ENCODE peak calls at places on chromosomes 5 and 9, in six cellular contexts. J, I, B, D, C and E are unnamed samples.

GRCh38 chr5:129245489-129245888 is 150.9 kb downstream of the ISOC1 start:
- DNase-seq in B (no peak), J (no peak), C (peak; percentile 27), I (no peak), D (no peak), E (no peak)

GRCh38 chr5:81350507-81350906 is 43.4 kb downstream of the ACOT12 start:
- DNase-seq in J (no peak), D (no peak), B (no peak), I (no peak), C (no peak), E (no peak)

GRCh38 chr9:92882276-92882675 is 4.4 kb upstream of the ZNF484 start:
- DNase-seq in D (no peak), I (no peak), J (no peak), B (peak; percentile 63), C (no peak), E (peak; percentile 66)

GRCh38 chr9:129143461-129143927 is 32.3 kb downstream of the PTPA start:
- DNase-seq in D (no peak), B (no peak), I (peak; percentile 94), C (no peak), J (peak; percentile 84), E (peak; percentile 89)

GRCh38 chr9:82553654-82554366 is 509.1 kb downstream of the RASEF start:
- DNase-seq in C (no peak), B (no peak), D (no peak), J (peak; percentile 5), I (peak; percentile 30), E (no peak)

GRCh38 chr9:104746798-104747197 is 685 bp upstream of the NIPSNAP3A start:
- DNase-seq in C (no peak), I (no peak), D (no peak), J (no peak), B (no peak), E (no peak)

GRCh38 chr5:175797521-175798038 is 73.8 kb upstream of the CPLX2 start:
- DNase-seq in B (peak; percentile 70), C (no peak), D (peak; percentile 30), I (no peak), J (no peak), E (peak; percentile 74)

GRCh38 chr9:108521063-108521462 is 334.7 kb downstream of the ACTL7B start:
- DNase-seq in C (no peak), B (no peak), I (peak; percentile 54), D (no peak), J (peak; percentile 72), E (no peak)

GRCh38 chr5:180172447-180173197 is 36.4 kb downstream of the RASGEF1C start:
- DNase-seq in B (no peak), I (no peak), C (no peak), J (no peak), D (no peak), E (no peak)

GRCh38 chr5:73902327-73903051 is 276.5 kb downstream of the ARHGEF28 start:
- DNase-seq in C (peak; percentile 31), D (peak; percentile 54), I (peak; percentile 72), J (peak; percentile 77), B (no peak), E (no peak)

GRCh38 chr5:91058575-91058974 is 324.5 kb downstream of the ARRDC3 start:
- DNase-seq in J (no peak), I (no peak), C (peak; percentile 86), D (no peak), B (no peak), E (no peak)

GRCh38 chr9:112421771-112422222 is 41.9 kb downstream of the HSDL2 start:
- DNase-seq in D (no peak), C (no peak), J (peak; percentile 48), B (no peak), I (peak; percentile 22), E (no peak)

GRCh38 chr5:132822650-132823480 is 7.6 kb downstream of the SHROOM1 start:
- DNase-seq in I (peak; percentile 44), J (no peak), B (peak; percentile 86), D (no peak), C (no peak), E (peak; percentile 92)

GRCh38 chr5:120396186-120396585 is 67.9 kb upstream of the PRR16 start:
- DNase-seq in J (peak; percentile 74), D (no peak), B (no peak), C (no peak), I (peak; percentile 63), E (no peak)

GRCh38 chr5:72246239-72246580 is 73.8 kb downstream of the MRPS27 start:
- DNase-seq in J (no peak), D (no peak), I (peak; percentile 50), B (no peak), C (no peak), E (no peak)

GRCh38 chr9:134639994-134640393 is 1.6 kb upstream of the COL5A1 start:
- DNase-seq in I (no peak), C (no peak), J (no peak), D (no peak), B (no peak), E (no peak)

GRCh38 chr9:2816476-2817141 is 27.3 kb downstream of the PUM3 start:
- DNase-seq in J (peak; percentile 98), B (no peak), I (peak; percentile 96), D (no peak), C (no peak), E (no peak)

GRCh38 chr5:13536921-13537320 is 407.6 kb downstream of the DNAH5 start:
- DNase-seq in J (peak; percentile 91), D (no peak), I (peak; percentile 60), B (no peak), C (no peak), E (no peak)

GRCh38 chr9:133135193-133135745 is 14.2 kb upstream of the RALGDS start:
- DNase-seq in I (peak; percentile 75), C (peak; percentile 76), D (no peak), J (peak; percentile 86), B (no peak), E (no peak)

GRCh38 chr5:180142824-180143610 is 66.0 kb downstream of the RASGEF1C start:
- DNase-seq in B (no peak), I (no peak), D (no peak), C (no peak), J (no peak), E (no peak)

GRCh38 chr5:58315794-58316193 is 144.1 kb downstream of the PLK2 start:
- DNase-seq in J (no peak), D (no peak), C (no peak), I (no peak), B (no peak), E (no peak)

GRCh38 chr5:32542216-32543059 is 42.9 kb upstream of the SUB1 start:
- DNase-seq in B (no peak), D (no peak), C (no peak), I (peak; percentile 35), J (peak; percentile 84), E (no peak)

GRCh38 chr5:14959443-14960119 is 88.0 kb upstream of the ANKH start:
- DNase-seq in C (peak; percentile 88), I (no peak), J (no peak), B (no peak), D (no peak), E (no peak)

GRCh38 chr9:545480-545879 is 296.0 kb upstream of the DMRT1 start:
- DNase-seq in I (no peak), D (no peak), B (no peak), C (no peak), J (no peak), E (no peak)

GRCh38 chr5:16922430-16922829 is 13.7 kb downstream of the MYO10 start:
- DNase-seq in B (no peak), I (no peak), C (no peak), D (no peak), J (no peak), E (no peak)

DNA sequence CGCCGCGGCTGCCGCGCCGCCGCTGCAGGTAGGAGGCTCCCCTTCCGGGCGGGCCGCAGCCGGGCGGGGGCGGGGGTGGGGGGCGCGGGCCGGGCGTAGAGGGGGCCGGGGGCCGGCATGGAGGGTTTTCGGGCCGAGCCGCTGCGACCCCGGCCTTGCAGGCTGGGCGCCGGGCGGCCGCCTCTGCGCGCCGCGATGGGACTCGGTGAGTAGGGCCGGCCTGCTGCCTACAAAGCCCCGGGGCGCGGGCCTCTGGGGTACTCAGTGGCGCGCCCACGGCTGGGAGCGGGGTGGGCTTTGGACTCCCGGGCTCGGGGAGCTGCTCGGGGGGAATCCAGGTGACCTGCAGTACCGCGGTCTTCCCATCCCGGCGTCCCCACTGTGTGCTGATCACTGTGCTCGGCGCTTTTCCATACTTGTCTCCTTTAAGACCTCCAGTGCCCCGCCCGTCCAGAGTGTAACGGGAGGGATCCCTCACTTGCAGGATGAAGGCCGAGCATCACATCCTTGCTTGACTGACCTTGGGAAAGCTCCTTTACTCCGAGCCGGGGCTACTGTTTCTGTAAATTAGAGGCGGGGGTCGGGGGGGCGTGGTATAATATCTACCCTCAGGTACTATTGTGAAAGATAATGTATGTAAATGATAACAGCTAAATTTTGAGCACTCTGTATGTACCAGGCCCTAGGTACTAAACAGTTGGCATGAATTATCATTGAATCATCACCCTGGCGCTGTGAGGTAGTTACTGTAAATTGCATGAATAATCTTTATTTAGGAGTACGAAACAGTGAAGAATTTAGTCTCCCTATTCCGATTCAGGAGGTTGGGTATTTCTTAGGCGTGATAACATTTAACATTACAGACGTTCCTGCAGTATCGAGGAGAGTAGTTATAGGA is 672 bp downstream of the MSANTD3 start:
- DNase-seq in B (no peak), J (peak; percentile 70), D (peak; percentile 48), C (peak; percentile 37), I (peak; percentile 80), E (peak; percentile 69)
- H4K8ac ChIP-seq in B (peak overlapping the region; percentile 82), J (peak overlapping the region; percentile 96), D (no peak overlapping the region), C (peak overlapping the region; percentile 87), I (peak overlapping the region; percentile 84), E (no peak overlapping the region)

DNA sequence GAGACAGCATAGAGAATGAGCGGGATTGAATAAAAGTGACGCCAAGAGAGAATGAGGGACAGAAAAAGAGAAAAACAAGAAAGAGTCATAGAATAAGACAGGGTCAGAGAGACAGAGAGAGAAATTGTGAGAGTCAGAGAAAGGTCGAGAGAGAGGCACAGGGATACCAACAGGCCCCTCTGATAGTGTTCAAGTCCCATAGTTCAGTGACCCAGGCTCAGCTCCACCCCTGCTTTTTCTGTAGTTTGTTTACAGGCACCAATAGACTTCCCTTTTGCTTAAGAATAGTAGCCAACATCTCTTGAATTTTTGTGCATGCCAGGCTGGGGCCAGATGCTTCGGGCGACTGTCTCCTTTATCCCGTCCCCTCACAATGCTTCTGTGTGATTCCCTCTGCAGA is 62.5 kb downstream of the ARHGEF37 start:
- DNase-seq in B (no peak), J (no peak), D (no peak), C (no peak), I (no peak), E (no peak)
- H3K14ac ChIP-seq in B (no peak overlapping the region), J (no peak overlapping the region), D (no peak overlapping the region), C (no peak overlapping the region), I (no peak overlapping the region), E (no peak overlapping the region)

DNA sequence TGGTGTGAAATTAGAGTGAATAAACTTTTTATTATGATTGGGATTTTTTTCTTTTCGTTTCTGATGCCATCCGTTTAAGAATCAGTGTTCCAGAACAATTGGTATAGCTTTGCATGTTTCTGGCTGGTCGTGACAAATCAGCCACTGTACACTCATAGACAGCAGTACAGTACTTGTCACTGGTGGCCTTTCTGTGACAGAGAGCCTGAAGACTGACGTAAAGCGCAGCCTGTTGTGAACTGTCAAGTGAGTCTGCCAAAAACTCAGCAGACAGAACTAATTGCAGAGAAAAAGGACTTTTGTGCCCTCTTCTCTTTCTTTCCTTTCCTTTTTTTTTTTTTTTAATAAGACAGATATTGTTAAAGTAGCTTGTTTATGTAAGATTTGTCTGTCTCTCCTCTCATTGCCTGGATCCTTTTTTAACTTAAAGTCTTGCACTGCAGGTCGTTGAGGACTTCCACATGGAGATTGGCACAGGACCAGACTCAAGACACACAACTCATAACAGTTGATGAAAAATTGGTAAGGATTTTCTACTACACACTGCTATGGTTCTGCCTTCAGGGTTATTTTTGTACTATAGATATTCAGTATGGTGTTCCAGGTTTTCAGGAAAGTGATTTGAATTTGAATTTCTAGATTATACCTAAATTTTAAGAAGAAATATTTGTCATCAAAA is 42.7 kb downstream of the NDUFS4 start:
- DNase-seq in I (no peak), D (no peak), B (no peak), J (peak; percentile 52), C (no peak), E (no peak)
- H4K8ac ChIP-seq in I (no peak overlapping the region), D (no peak overlapping the region), B (peak overlapping the region; percentile 71), J (no peak overlapping the region), C (no peak overlapping the region), E (no peak overlapping the region)

GRCh38 chr5:167867281-167867680 is 424.2 kb upstream of the WWC1 start:
- DNase-seq in B (peak; percentile 10), J (no peak), D (no peak), C (no peak), I (no peak), E (no peak)
- H3K14ac ChIP-seq in B (no peak overlapping the region), J (no peak overlapping the region), D (no peak overlapping the region), C (no peak overlapping the region), I (no peak overlapping the region), E (no peak overlapping the region)